ENCODE peak calls at places on chromosome 22, in seven cellular contexts. B, R, I, Z, C, X and S are unnamed samples.

GRCh38 chr22:24076091-24076867 is 65.2 kb downstream of the CABIN1 start:
- DNase-seq in R (no peak), C (no peak), X (no peak), Z (no peak), I (no peak), B (no peak), S (no peak)

GRCh38 chr22:48738204-48738980 is 1089.3 kb downstream of the BRD1 start:
- DNase-seq in I (no peak), B (no peak), R (no peak), C (no peak), Z (no peak), X (no peak), S (no peak)

GRCh38 chr22:45818130-45819085 is 146.8 kb downstream of the ATXN10 start:
- DNase-seq in B (no peak), I (no peak), C (no peak), Z (no peak), X (no peak), R (no peak), S (no peak)

GRCh38 chr22:25125693-25126357 is 73.8 kb upstream of the CRYBB3 start:
- DNase-seq in R (no peak), I (no peak), C (peak), B (peak), X (no peak), Z (no peak), S (no peak)

GRCh38 chr22:42433754-42434153 is 1.6 kb upstream of the NFAM1 start:
- DNase-seq in X (peak), R (no peak), B (no peak), Z (no peak), I (no peak), C (peak), S (no peak)

GRCh38 chr22:46614070-46614931 is 5.9 kb upstream of the GRAMD4 start:
- DNase-seq in Z (no peak), C (no peak), B (no peak), R (peak), I (peak), X (no peak), S (no peak)

GRCh38 chr22:27987557-27987956 is 68.5 kb upstream of the PITPNB start:
- DNase-seq in R (no peak), C (no peak), X (no peak), I (no peak), B (no peak), Z (no peak), S (no peak)

GRCh38 chr22:28574159-28574788 is 105.4 kb downstream of the TTC28 start:
- DNase-seq in C (no peak), X (no peak), R (no peak), B (no peak), Z (no peak), I (no peak), S (no peak)

GRCh38 chr22:45429921-45430775 is 16.7 kb downstream of the RIBC2 start:
- DNase-seq in Z (no peak), I (no peak), R (no peak), C (no peak), X (no peak), B (no peak), S (no peak)

GRCh38 chr22:47333625-47334024 is 571.2 kb downstream of the TBC1D22A start:
- DNase-seq in Z (no peak), C (no peak), B (peak), I (no peak), R (no peak), X (peak), S (no peak)

GRCh38 chr22:21028277-21029251 is 3.8 kb downstream of the SLC7A4 start:
- DNase-seq in B (no peak), R (no peak), I (no peak), X (no peak), C (no peak), Z (no peak), S (no peak)